ENCODE peak calls at places on chromosomes 3 and 15, in six cellular contexts. X, Y, N, I, C and J are unnamed samples.

GRCh38 chr3:173711619-173712018 is 314.1 kb downstream of the NLGN1 start:
- DNase-seq in I (no peak), C (no peak), X (no peak), Y (no peak), N (no peak), J (no peak)

GRCh38 chr3:139105154-139105702 is 60.5 kb upstream of the PRR23C start:
- DNase-seq in N (no peak), C (no peak), Y (no peak), I (no peak), X (no peak), J (no peak)

GRCh38 chr3:195197764-195198423 is 73.1 kb downstream of the XXYLT1 start:
- DNase-seq in X (no peak), C (peak), N (peak), I (no peak), Y (no peak), J (peak)

GRCh38 chr3:120615863-120616599 is 19.9 kb downstream of the NDUFB4 start:
- DNase-seq in C (no peak), N (peak), I (no peak), X (no peak), Y (peak), J (peak)

GRCh38 chr3:179063945-179064560 is 7.6 kb downstream of the ZMAT3 start:
- DNase-seq in I (no peak), X (no peak), C (no peak), Y (no peak), N (no peak), J (peak)

GRCh38 chr3:109559389-109559788 is 222.0 kb upstream of the DPPA4 start:
- DNase-seq in X (no peak), C (no peak), N (no peak), Y (no peak), I (no peak), J (no peak)

GRCh38 chr3:108202834-108203233 is 19.4 kb downstream of the IFT57 start:
- DNase-seq in C (peak), Y (no peak), N (peak), X (no peak), I (peak), J (no peak)

GRCh38 chr3:184485256-184485655 is 76.3 kb upstream of the EPHB3 start:
- DNase-seq in C (no peak), I (no peak), Y (no peak), N (no peak), X (no peak), J (no peak)

GRCh38 chr15:74541494-74542191 is 623 bp downstream of the ARID3B start:
- DNase-seq in C (no peak), Y (peak), X (peak), N (peak), I (no peak), J (no peak)

GRCh38 chr15:61818801-61819200 is 241.4 kb downstream of the VPS13C start:
- DNase-seq in C (no peak), Y (no peak), N (no peak), X (no peak), I (no peak), J (no peak)

GRCh38 chr3:128004661-128005060 is 47.6 kb upstream of the SEC61A1 start:
- DNase-seq in C (no peak), N (no peak), X (no peak), Y (no peak), I (no peak), J (no peak)

GRCh38 chr3:38325256-38325655 is 21.3 kb upstream of the XYLB start:
- DNase-seq in I (no peak), X (no peak), Y (no peak), N (no peak), C (no peak), J (no peak)

GRCh38 chr15:47975422-47975821 is 145.4 kb upstream of the SLC24A5 start:
- DNase-seq in X (no peak), N (no peak), C (no peak), I (no peak), Y (no peak), J (no peak)

GRCh38 chr3:171847133-171847532 is 4.0 kb downstream of the TMEM212 start:
- DNase-seq in C (no peak), X (no peak), I (no peak), N (no peak), Y (no peak), J (no peak)

GRCh38 chr3:189053327-189053726 is 118.4 kb upstream of the TPRG1 start:
- DNase-seq in I (no peak), X (no peak), C (no peak), Y (no peak), N (no peak), J (no peak)

GRCh38 chr15:77783636-77784035 is 150.9 kb upstream of the LINGO1 start:
- DNase-seq in Y (no peak), X (no peak), I (no peak), N (no peak), C (no peak), J (no peak)

GRCh38 chr3:195036203-195037016 is 234.5 kb downstream of the XXYLT1 start:
- DNase-seq in C (no peak), I (no peak), N (no peak), Y (no peak), X (peak), J (no peak)

GRCh38 chr3:148757238-148757930 is 59.7 kb downstream of the AGTR1 start:
- DNase-seq in N (peak), X (no peak), Y (no peak), C (no peak), I (no peak), J (peak)

GRCh38 chr3:190321789-190322603 is at the start of gene CLDN1:
- DNase-seq in I (peak), Y (peak), C (peak), N (peak), X (peak), J (no peak)

GRCh38 chr3:134879991-134880390 is 84.9 kb downstream of the EPHB1 start:
- DNase-seq in Y (no peak), N (no peak), X (no peak), I (no peak), C (no peak), J (no peak)

GRCh38 chr15:61046291-61046690 is 182.8 kb downstream of the RORA start:
- DNase-seq in C (no peak), N (no peak), Y (no peak), I (no peak), X (no peak), J (no peak)

GRCh38 chr15:42144841-42145375 is 11.5 kb downstream of the PLA2G4F start:
- DNase-seq in N (no peak), C (no peak), Y (no peak), I (no peak), X (peak), J (no peak)

GRCh38 chr15:54094661-54095060 is 116.4 kb downstream of the UNC13C start:
- DNase-seq in C (no peak), I (no peak), X (no peak), Y (no peak), N (no peak), J (no peak)

GRCh38 chr15:74901612-74902063 is 5.0 kb downstream of the FAM219B start:
- DNase-seq in X (peak), N (peak), C (peak), I (peak), Y (peak), J (no peak)

GRCh38 chr3:159186581-159186980 is 384.7 kb downstream of the MFSD1 start:
- DNase-seq in Y (no peak), N (no peak), I (no peak), X (no peak), C (no peak), J (no peak)

GRCh38 chr3:184354121-184354728 is 7.2 kb downstream of the CLCN2 start:
- DNase-seq in Y (no peak), N (peak), X (peak), I (peak), C (peak), J (no peak)

GRCh38 chr3:124599779-124600693 is 130.2 kb upstream of the UMPS start:
- DNase-seq in N (peak), C (peak), X (no peak), Y (peak), I (no peak), J (no peak)

GRCh38 chr3:138440137-138440536 is 5.7 kb downstream of the ESYT3 start:
- DNase-seq in N (no peak), Y (no peak), I (no peak), C (no peak), X (peak), J (no peak)

GRCh38 chr3:157263027-157263426 is 103.1 kb upstream of the CCNL1 start:
- DNase-seq in Y (no peak), X (no peak), N (no peak), C (no peak), I (no peak), J (no peak)

GRCh38 chr3:105473521-105474223 is 107.0 kb downstream of the ALCAM start:
- DNase-seq in Y (no peak), X (no peak), I (no peak), N (peak), C (no peak), J (peak)

GRCh38 chr3:89232155-89232554 is 124.7 kb downstream of the EPHA3 start:
- DNase-seq in I (no peak), C (no peak), N (no peak), Y (no peak), X (no peak), J (no peak)

GRCh38 chr15:32028921-32029320 is 1.4 kb upstream of the CHRNA7 start:
- DNase-seq in Y (no peak), C (peak), X (no peak), I (no peak), N (no peak), J (no peak)

GRCh38 chr15:32030795-32031194 is 480 bp downstream of the CHRNA7 start:
- DNase-seq in C (peak), X (peak), N (peak), I (no peak), Y (no peak), J (no peak)

GRCh38 chr15:32029409-32029861 is 880 bp upstream of the CHRNA7 start:
- DNase-seq in I (peak), X (no peak), N (peak), C (peak), Y (no peak), J (no peak)

GRCh38 chr15:32033186-32033890 is 3.0 kb downstream of the CHRNA7 start:
- DNase-seq in I (no peak), N (no peak), X (no peak), C (no peak), Y (no peak), J (no peak)

DNA sequence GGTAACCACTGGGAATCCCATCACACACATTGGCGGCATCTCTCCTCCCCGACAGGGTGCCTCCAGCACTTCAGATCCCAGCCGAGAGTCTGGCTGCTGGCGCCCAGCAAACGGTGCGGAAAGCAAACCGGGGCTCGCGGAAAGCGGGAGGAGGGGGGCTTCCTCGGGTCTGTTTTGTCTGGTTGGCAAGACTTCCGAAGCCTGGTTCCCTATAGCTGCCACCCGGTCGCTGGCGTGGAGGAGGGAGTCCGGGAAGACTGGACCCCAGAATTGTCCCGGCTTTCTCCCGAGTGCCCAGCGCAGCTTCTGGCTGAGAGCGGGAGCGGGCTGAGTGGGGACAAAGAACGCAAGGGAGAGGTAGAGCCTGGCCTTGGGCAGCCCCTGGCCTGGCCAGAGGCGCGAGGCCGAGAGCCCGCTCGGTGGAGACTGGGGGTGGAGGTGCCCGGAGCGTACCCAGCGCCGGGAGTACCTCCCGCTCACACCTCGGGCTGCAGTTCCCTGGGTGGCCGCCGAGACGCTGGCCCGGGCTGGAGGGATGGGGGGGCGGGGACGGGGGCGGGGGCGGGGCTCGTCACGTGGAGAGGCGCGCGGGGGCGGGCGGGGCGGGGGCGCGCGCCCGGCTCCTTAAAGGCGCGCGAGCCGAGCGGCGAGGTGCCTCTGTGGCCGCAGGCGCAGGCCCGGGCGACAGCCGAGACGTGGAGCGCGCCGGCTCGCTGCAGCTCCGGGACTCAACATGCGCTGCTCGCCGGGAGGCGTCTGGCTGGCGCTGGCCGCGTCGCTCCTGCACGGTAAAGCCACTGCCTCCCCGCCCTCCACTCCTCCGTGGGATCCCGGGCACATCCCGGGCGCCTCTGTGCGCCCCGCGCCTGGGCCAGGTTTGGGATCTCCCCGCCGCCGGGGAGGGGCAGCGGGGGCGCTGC is at the start of gene CHRNA7:
- DNase-seq in I (peak), N (peak), Y (peak), C (peak), X (peak), J (no peak)
- H3K4me3 ChIP-seq in I (no peak), N (peak), Y (peak), C (peak), X (peak), J (peak)

GRCh38 chr15:26866298-26867198 is at the start of gene GABRA5:
- DNase-seq in X (no peak), I (no peak), N (peak), C (peak), Y (no peak), J (no peak)

GRCh38 chr15:26867199-26868007 is 541 bp downstream of the GABRA5 start:
- DNase-seq in I (no peak), C (peak), Y (no peak), X (no peak), N (peak), J (no peak)

GRCh38 chr15:26869628-26870027 is 2.8 kb downstream of the GABRA5 start:
- DNase-seq in X (no peak), Y (no peak), N (no peak), C (no peak), I (no peak), J (no peak)

GRCh38 chr15:26870346-26870745 is 3.5 kb downstream of the GABRA5 start:
- DNase-seq in Y (no peak), X (no peak), N (no peak), C (no peak), I (no peak), J (no peak)

DNA sequence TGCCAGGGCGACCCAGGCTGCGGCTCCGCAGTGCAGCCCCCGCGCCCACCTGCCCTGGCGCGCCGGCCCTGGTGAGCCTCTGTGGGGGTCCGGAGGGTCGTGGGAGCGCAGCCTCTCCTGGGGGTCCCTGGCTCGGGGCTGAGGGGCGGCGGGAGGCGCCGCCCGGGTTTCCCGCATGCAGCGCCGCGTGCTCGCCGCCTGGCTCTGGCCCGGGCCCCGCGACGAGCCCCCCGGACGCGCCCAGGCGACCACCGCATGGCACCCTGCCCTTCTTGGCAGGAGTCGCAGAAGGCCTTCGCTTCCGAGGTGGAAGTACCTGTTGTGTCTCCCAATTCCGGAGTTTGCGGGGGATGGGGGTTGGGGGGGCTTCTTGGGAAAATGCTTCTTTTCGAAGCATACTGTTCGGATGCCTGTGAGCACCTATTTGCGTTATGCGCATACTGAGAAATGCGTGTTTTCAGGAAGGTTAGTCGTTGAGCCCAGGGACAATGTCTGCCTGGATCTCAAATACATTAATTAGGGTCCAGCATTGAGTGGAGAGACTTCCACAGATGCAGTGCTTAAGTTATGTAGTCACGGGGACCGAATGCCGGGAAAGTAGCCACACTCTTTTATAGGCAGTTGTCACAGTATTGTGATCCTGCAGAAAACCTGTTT is 1.3 kb downstream of the GABRA5 start:
- DNase-seq in C (no peak), N (no peak), I (no peak), X (no peak), Y (no peak), J (no peak)
- H3K4me3 ChIP-seq in C (peak), N (no peak), I (no peak), X (no peak), Y (no peak), J (no peak)

GRCh38 chr15:55513125-55513524 is 5.1 kb upstream of the DNAAF4 start:
- DNase-seq in N (no peak), C (no peak), Y (no peak), I (no peak), X (no peak), J (no peak)
- H3K4me3 ChIP-seq in N (no peak), C (no peak), Y (no peak), I (no peak), X (peak), J (no peak)

GRCh38 chr3:140167600-140168281 is 232.8 kb downstream of the CLSTN2 start:
- DNase-seq in Y (no peak), X (no peak), N (no peak), C (no peak), I (no peak), J (no peak)

GRCh38 chr3:140164156-140164555 is 229.2 kb downstream of the CLSTN2 start:
- DNase-seq in Y (no peak), I (no peak), N (no peak), C (no peak), X (no peak), J (no peak)

GRCh38 chr3:140170612-140171011 is 235.6 kb downstream of the CLSTN2 start:
- DNase-seq in I (no peak), Y (no peak), C (no peak), N (no peak), X (no peak), J (no peak)

GRCh38 chr3:140164922-140165590 is 230.1 kb downstream of the CLSTN2 start:
- DNase-seq in C (no peak), I (no peak), N (no peak), Y (no peak), X (no peak), J (no peak)

DNA sequence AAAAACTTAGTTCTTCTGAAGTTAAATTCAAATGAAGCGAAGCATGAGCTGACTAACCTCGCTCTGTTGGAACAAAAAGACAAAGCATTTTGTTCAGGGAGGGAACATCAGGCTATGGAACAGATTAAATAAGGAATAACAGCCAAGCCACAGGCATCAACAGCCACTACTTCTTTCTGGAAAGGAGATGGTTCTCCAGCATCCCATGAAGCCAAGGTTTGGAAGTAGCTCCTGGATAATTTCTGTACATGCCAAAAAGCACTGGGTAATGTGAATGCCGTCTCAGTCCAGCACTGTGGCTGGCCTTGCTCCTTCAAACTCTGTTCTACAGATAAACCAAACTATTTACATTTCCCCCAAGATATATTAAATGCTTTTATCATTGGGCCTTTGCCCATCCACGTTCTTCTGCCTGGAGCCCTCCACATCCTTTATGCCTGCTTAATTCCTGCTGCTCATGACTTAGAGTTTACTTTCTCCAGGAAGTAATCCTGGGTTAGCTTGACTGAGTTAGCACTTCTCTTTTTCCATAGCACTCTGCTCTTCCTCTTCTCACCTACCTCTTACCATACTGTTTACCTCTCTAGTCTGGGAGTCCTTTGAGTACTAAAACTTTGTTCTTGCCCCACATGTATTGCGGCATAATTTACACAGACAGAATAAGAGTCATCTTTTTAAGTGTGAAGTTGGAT is 232.1 kb downstream of the CLSTN2 start:
- DNase-seq in X (no peak), I (no peak), C (no peak), Y (no peak), N (no peak), J (no peak)
- H3K4me3 ChIP-seq in X (no peak), I (no peak), C (no peak), Y (no peak), N (no peak), J (no peak)

GRCh38 chr15:34038404-34039179 is 412 bp downstream of the AVEN start:
- DNase-seq in I (peak), C (peak), Y (peak), X (peak), N (peak), J (no peak)

GRCh38 chr15:34038023-34038403 is 991 bp downstream of the AVEN start:
- DNase-seq in X (no peak), N (no peak), I (no peak), Y (no peak), C (no peak), J (no peak)

GRCh38 chr15:34039506-34040123 is 611 bp upstream of the AVEN start:
- DNase-seq in I (no peak), N (peak), C (no peak), X (no peak), Y (no peak), J (no peak)

GRCh38 chr15:34043391-34043790 is 4.4 kb upstream of the AVEN start:
- DNase-seq in C (no peak), N (no peak), X (no peak), I (no peak), Y (no peak), J (no peak)

DNA sequence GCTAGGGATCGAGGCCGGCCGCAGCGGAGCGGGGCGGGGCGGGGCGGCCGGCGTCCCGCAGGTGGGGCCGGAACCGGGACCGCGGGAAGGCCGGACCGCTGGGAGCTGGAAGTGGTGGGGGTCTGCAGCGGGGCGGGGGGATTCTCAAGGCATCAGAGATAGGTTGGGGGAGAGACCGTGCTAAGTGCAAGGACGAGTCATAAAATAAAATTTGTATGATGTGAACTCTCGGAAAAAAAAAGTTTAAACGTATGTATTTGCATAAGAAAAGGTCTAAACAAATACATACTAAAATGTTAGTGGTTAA is at the start of gene AVEN:
- DNase-seq in N (no peak), X (no peak), I (peak), Y (no peak), C (no peak), J (no peak)
- H3K4me3 ChIP-seq in N (peak), X (peak), I (peak), Y (peak), C (peak), J (peak)